ENCODE peak calls at places on chromosomes 16 and 17, in eight cellular contexts. One of them, this sample, is unnamed.

GRCh38 chr17:73592531-73592961 is 51.7 kb downstream of the SDK2 start:
- DNase-seq in neural crest cell: no peak
- DNase-seq in RWPE1: no peak
- DNase-seq in psoas muscle: no peak
- DNase-seq in A549: no peak
- DNase-seq in IMR-90: no peak
- DNase-seq in GM13977: no peak
- DNase-seq in right lobe of liver: no peak
- DNase-seq in this sample: no peak

GRCh38 chr17:46811978-46812583 is 6.4 kb downstream of the WNT3 start:
- DNase-seq in neural crest cell: no peak
- DNase-seq in RWPE1: peak
- DNase-seq in psoas muscle: no peak
- DNase-seq in A549: no peak
- DNase-seq in IMR-90: peak
- DNase-seq in GM13977: no peak
- DNase-seq in right lobe of liver: no peak
- DNase-seq in this sample: no peak

GRCh38 chr16:46482895-46483294 is 138.3 kb downstream of the SHCBP1 start:
- DNase-seq in neural crest cell: no peak
- DNase-seq in RWPE1: no peak
- DNase-seq in psoas muscle: no peak
- DNase-seq in A549: peak
- DNase-seq in IMR-90: no peak
- DNase-seq in GM13977: no peak
- DNase-seq in right lobe of liver: no peak
- DNase-seq in this sample: no peak

GRCh38 chr17:76027159-76027839 is at the start of gene EVPL:
- DNase-seq in neural crest cell: no peak
- DNase-seq in RWPE1: peak
- DNase-seq in psoas muscle: no peak
- DNase-seq in A549: peak
- DNase-seq in IMR-90: no peak
- DNase-seq in GM13977: no peak
- DNase-seq in right lobe of liver: no peak
- DNase-seq in this sample: peak

GRCh38 chr17:31373150-31374082 is 18.1 kb upstream of the RAB11FIP4 start:
- DNase-seq in neural crest cell: no peak
- DNase-seq in RWPE1: peak
- DNase-seq in psoas muscle: no peak
- DNase-seq in A549: peak
- DNase-seq in IMR-90: peak
- DNase-seq in GM13977: peak
- DNase-seq in right lobe of liver: no peak
- DNase-seq in this sample: no peak

GRCh38 chr16:1708768-1709180 is 2.8 kb downstream of the MAPK8IP3 start:
- DNase-seq in neural crest cell: no peak
- DNase-seq in RWPE1: no peak
- DNase-seq in psoas muscle: peak
- DNase-seq in A549: no peak
- DNase-seq in IMR-90: peak
- DNase-seq in GM13977: no peak
- DNase-seq in right lobe of liver: no peak
- DNase-seq in this sample: no peak

GRCh38 chr16:10182186-10182683 is at the start of gene GRIN2A:
- DNase-seq in neural crest cell: peak
- DNase-seq in RWPE1: no peak
- DNase-seq in psoas muscle: no peak
- DNase-seq in A549: no peak
- DNase-seq in IMR-90: no peak
- DNase-seq in GM13977: peak
- DNase-seq in right lobe of liver: no peak
- DNase-seq in this sample: no peak

GRCh38 chr17:79800325-79801155 is 3.7 kb upstream of the CBX8 start:
- DNase-seq in neural crest cell: no peak
- DNase-seq in RWPE1: no peak
- DNase-seq in psoas muscle: no peak
- DNase-seq in A549: no peak
- DNase-seq in IMR-90: peak
- DNase-seq in GM13977: peak
- DNase-seq in right lobe of liver: no peak
- DNase-seq in this sample: no peak

GRCh38 chr17:63550816-63551639 is 751 bp downstream of the DCAF7 start:
- DNase-seq in neural crest cell: peak
- DNase-seq in RWPE1: peak
- DNase-seq in psoas muscle: no peak
- DNase-seq in A549: peak
- DNase-seq in IMR-90: peak
- DNase-seq in GM13977: peak
- DNase-seq in right lobe of liver: no peak
- DNase-seq in this sample: peak

GRCh38 chr17:60526726-60527125 is 684 bp upstream of the APPBP2 start:
- DNase-seq in neural crest cell: no peak
- DNase-seq in RWPE1: no peak
- DNase-seq in psoas muscle: no peak
- DNase-seq in A549: no peak
- DNase-seq in IMR-90: peak
- DNase-seq in GM13977: no peak
- DNase-seq in right lobe of liver: no peak
- DNase-seq in this sample: no peak

GRCh38 chr17:45784583-45785372 is 658 bp downstream of the CRHR1 start:
- DNase-seq in neural crest cell: peak
- DNase-seq in RWPE1: no peak
- DNase-seq in psoas muscle: peak
- DNase-seq in A549: no peak
- DNase-seq in IMR-90: no peak
- DNase-seq in GM13977: peak
- DNase-seq in right lobe of liver: peak
- DNase-seq in this sample: no peak

GRCh38 chr17:979211-979538 is 401 bp downstream of the NXN start:
- DNase-seq in neural crest cell: no peak
- DNase-seq in RWPE1: no peak
- DNase-seq in psoas muscle: no peak
- DNase-seq in A549: no peak
- DNase-seq in IMR-90: no peak
- DNase-seq in GM13977: no peak
- DNase-seq in right lobe of liver: peak
- DNase-seq in this sample: no peak

GRCh38 chr17:981292-981658 is 1.7 kb upstream of the NXN start:
- DNase-seq in neural crest cell: no peak
- DNase-seq in RWPE1: no peak
- DNase-seq in psoas muscle: no peak
- DNase-seq in A549: no peak
- DNase-seq in IMR-90: no peak
- DNase-seq in GM13977: no peak
- DNase-seq in right lobe of liver: no peak
- DNase-seq in this sample: no peak

GRCh38 chr17:980406-981291 is 1.1 kb upstream of the NXN start:
- DNase-seq in neural crest cell: peak
- DNase-seq in RWPE1: peak
- DNase-seq in psoas muscle: peak
- DNase-seq in A549: peak
- DNase-seq in IMR-90: peak
- DNase-seq in GM13977: peak
- DNase-seq in right lobe of liver: peak
- DNase-seq in this sample: no peak

GRCh38 chr17:978110-979093 is 1.2 kb downstream of the NXN start:
- DNase-seq in neural crest cell: peak
- DNase-seq in RWPE1: no peak
- DNase-seq in psoas muscle: peak
- DNase-seq in A549: no peak
- DNase-seq in IMR-90: peak
- DNase-seq in GM13977: no peak
- DNase-seq in right lobe of liver: peak
- DNase-seq in this sample: no peak

GRCh38 chr17:979539-980405 is at the start of gene NXN:
- DNase-seq in neural crest cell: peak
- DNase-seq in RWPE1: peak
- DNase-seq in psoas muscle: peak
- DNase-seq in A549: peak
- DNase-seq in IMR-90: peak
- DNase-seq in GM13977: peak
- DNase-seq in right lobe of liver: peak
- DNase-seq in this sample: peak
- TF ChIP-seq CTCF in neural crest cell: peak
- TF ChIP-seq CTCF in RWPE1: peak
- TF ChIP-seq CTCF in psoas muscle: peak
- TF ChIP-seq CTCF in A549: peak
- TF ChIP-seq CTCF in IMR-90: peak
- TF ChIP-seq CTCF in GM13977: no peak
- TF ChIP-seq CTCF in right lobe of liver: no peak
- TF ChIP-seq CTCF in this sample: peak

GRCh38 chr16:85829751-85830445 is 30.4 kb downstream of the COX4I1 start:
- DNase-seq in neural crest cell: no peak
- DNase-seq in RWPE1: no peak
- DNase-seq in psoas muscle: no peak
- DNase-seq in A549: no peak
- DNase-seq in IMR-90: no peak
- DNase-seq in GM13977: no peak
- DNase-seq in right lobe of liver: peak
- DNase-seq in this sample: peak

GRCh38 chr16:85834741-85835140 is 35.2 kb downstream of the COX4I1 start:
- DNase-seq in neural crest cell: no peak
- DNase-seq in RWPE1: no peak
- DNase-seq in psoas muscle: no peak
- DNase-seq in A549: no peak
- DNase-seq in IMR-90: no peak
- DNase-seq in GM13977: no peak
- DNase-seq in right lobe of liver: no peak
- DNase-seq in this sample: peak

GRCh38 chr16:85835227-85835751 is 35.8 kb downstream of the COX4I1 start:
- DNase-seq in neural crest cell: no peak
- DNase-seq in RWPE1: no peak
- DNase-seq in psoas muscle: no peak
- DNase-seq in A549: no peak
- DNase-seq in IMR-90: no peak
- DNase-seq in GM13977: no peak
- DNase-seq in right lobe of liver: no peak
- DNase-seq in this sample: peak

GRCh38 chr16:85833540-85833914 is 34.0 kb downstream of the COX4I1 start:
- DNase-seq in neural crest cell: no peak
- DNase-seq in RWPE1: no peak
- DNase-seq in psoas muscle: no peak
- DNase-seq in A549: no peak
- DNase-seq in IMR-90: no peak
- DNase-seq in GM13977: no peak
- DNase-seq in right lobe of liver: no peak
- DNase-seq in this sample: peak

DNA sequence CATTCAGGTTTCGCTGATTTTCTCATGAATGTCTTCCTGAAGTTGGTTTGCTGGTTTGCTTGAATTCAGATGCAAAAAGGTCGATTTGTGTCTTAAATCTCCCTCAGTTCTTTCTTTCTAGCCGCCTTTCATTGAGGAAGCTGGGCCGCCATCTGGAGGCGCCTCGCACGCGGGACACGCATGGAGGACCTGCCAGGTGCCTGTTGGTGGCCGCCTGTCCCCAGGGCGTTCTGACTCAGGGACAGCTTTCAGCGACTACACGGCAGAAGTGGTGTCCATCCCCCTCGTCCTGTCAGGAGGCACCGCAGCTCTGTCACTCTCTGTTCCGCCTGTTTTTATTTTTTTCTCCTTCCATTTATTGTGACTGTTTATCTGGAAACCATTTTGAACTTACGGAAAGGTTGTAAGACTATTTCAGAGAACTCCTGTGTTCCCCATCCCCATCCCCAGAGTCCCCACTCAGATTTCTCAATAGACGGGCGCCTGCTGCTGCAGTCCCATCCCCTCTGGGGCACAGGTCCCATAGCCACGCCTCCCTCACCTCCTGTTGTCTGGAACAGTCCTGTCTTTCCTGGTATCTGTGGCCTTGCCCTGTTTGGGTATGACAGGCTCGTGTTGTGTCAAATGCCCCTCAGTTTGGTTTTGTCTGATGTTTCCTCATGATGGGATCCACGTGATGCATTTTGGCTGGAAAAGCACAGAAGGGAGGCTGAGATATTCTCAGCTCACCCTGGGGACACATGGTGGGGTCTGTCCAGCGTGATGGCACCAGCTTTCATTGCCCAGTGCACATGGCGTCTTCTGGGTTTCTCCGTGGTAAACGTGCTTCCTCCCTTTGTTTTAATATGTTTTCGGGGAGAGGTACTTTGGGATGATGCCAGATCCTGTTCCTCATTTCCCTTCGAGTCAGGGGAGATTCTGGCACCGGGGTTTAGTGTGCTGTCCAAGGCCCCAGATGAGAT is 33.4 kb downstream of the COX4I1 start:
- DNase-seq in neural crest cell: no peak
- DNase-seq in RWPE1: no peak
- DNase-seq in psoas muscle: no peak
- DNase-seq in A549: no peak
- DNase-seq in IMR-90: no peak
- DNase-seq in GM13977: peak
- DNase-seq in right lobe of liver: no peak
- DNase-seq in this sample: peak
- TF ChIP-seq CTCF in neural crest cell: no peak
- TF ChIP-seq CTCF in RWPE1: no peak
- TF ChIP-seq CTCF in psoas muscle: no peak
- TF ChIP-seq CTCF in A549: no peak
- TF ChIP-seq CTCF in IMR-90: no peak
- TF ChIP-seq CTCF in GM13977: peak
- TF ChIP-seq CTCF in right lobe of liver: no peak
- TF ChIP-seq CTCF in this sample: no peak

GRCh38 chr17:9324864-9325263 is 250.8 kb downstream of the STX8 start:
- DNase-seq in neural crest cell: no peak
- DNase-seq in RWPE1: no peak
- DNase-seq in psoas muscle: no peak
- DNase-seq in A549: peak
- DNase-seq in IMR-90: peak
- DNase-seq in GM13977: no peak
- DNase-seq in right lobe of liver: peak
- DNase-seq in this sample: no peak

GRCh38 chr17:9321862-9322261 is 253.8 kb downstream of the STX8 start:
- DNase-seq in neural crest cell: no peak
- DNase-seq in RWPE1: no peak
- DNase-seq in psoas muscle: no peak
- DNase-seq in A549: no peak
- DNase-seq in IMR-90: no peak
- DNase-seq in GM13977: no peak
- DNase-seq in right lobe of liver: no peak
- DNase-seq in this sample: no peak

GRCh38 chr17:9322298-9322697 is 253.3 kb downstream of the STX8 start:
- DNase-seq in neural crest cell: peak
- DNase-seq in RWPE1: no peak
- DNase-seq in psoas muscle: no peak
- DNase-seq in A549: no peak
- DNase-seq in IMR-90: no peak
- DNase-seq in GM13977: no peak
- DNase-seq in right lobe of liver: no peak
- DNase-seq in this sample: no peak
- TF ChIP-seq CTCF in neural crest cell: no peak
- TF ChIP-seq CTCF in RWPE1: no peak
- TF ChIP-seq CTCF in psoas muscle: no peak
- TF ChIP-seq CTCF in A549: no peak
- TF ChIP-seq CTCF in IMR-90: no peak
- TF ChIP-seq CTCF in GM13977: no peak
- TF ChIP-seq CTCF in right lobe of liver: no peak
- TF ChIP-seq CTCF in this sample: no peak

DNA sequence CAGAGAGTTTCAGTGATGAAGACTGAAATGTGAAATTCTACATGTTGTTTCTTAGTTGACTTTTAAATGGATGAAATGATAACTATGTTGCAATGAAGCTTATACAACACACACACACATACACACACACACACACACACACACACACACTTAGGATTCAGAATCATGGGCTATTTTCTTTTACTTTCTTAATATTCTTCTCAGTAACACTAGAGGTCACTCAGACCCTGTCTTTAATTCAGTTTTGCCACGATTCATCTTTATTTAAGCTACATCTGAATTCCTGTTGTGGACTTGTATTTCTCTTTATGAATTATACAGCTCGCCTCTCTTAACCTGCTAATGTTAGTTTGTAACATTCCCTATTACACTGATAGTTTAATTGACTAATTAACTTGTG is 109.6 kb upstream of the GOT2 start:
- DNase-seq in neural crest cell: no peak
- DNase-seq in RWPE1: no peak
- DNase-seq in psoas muscle: no peak
- DNase-seq in A549: peak
- DNase-seq in IMR-90: peak
- DNase-seq in GM13977: peak
- DNase-seq in right lobe of liver: no peak
- DNase-seq in this sample: no peak
- TF ChIP-seq CTCF in neural crest cell: peak
- TF ChIP-seq CTCF in RWPE1: peak
- TF ChIP-seq CTCF in psoas muscle: no peak
- TF ChIP-seq CTCF in A549: peak
- TF ChIP-seq CTCF in IMR-90: peak
- TF ChIP-seq CTCF in GM13977: peak
- TF ChIP-seq CTCF in right lobe of liver: no peak
- TF ChIP-seq CTCF in this sample: peak

This sample was measured in chondrocyte.